ENCODE peak calls at places on chromosomes 12 and 14, in six cellular contexts. X, G, Q, J, W and S are unnamed samples.

GRCh38 chr14:31457665-31458659 is 656 bp upstream of the DTD2 start:
- DNase-seq in X (no peak), G (no peak), Q (no peak), J (no peak), W (no peak), S (no peak)

GRCh38 chr12:124543052-124543590 is 24.3 kb downstream of the NCOR2 start:
- DNase-seq in X (no peak), G (no peak), Q (peak; percentile 34), J (no peak), W (no peak), S (no peak)

GRCh38 chr12:124554429-124555029 is 12.9 kb downstream of the NCOR2 start:
- DNase-seq in X (no peak), G (peak; percentile 73), Q (no peak), J (no peak), W (no peak), S (no peak)

GRCh38 chr12:126667340-126667739 is 1599.6 kb upstream of the TMEM132C start:
- DNase-seq in X (no peak), G (no peak), Q (no peak), J (no peak), W (no peak), S (no peak)

GRCh38 chr14:21526672-21527319 is 650 bp upstream of the SALL2 start:
- DNase-seq in X (no peak), G (no peak), Q (no peak), J (no peak), W (peak; percentile 82), S (no peak)

GRCh38 chr12:89783321-89784060 is 74.9 kb upstream of the ATP2B1 start:
- DNase-seq in X (no peak), G (no peak), Q (no peak), J (no peak), W (no peak), S (no peak)

GRCh38 chr12:76037130-76038105 is 5.8 kb upstream of the PHLDA1 start:
- DNase-seq in X (peak; percentile 48), G (no peak), Q (peak; percentile 48), J (no peak), W (no peak), S (no peak)

GRCh38 chr12:989751-990278 is 1.2 kb upstream of the ERC1 start:
- DNase-seq in X (peak; percentile 10), G (no peak), Q (peak; percentile 19), J (no peak), W (no peak), S (peak; percentile 36)

GRCh38 chr12:117936722-117937484 is 31.9 kb downstream of the KSR2 start:
- DNase-seq in X (no peak), G (no peak), Q (peak; percentile 11), J (no peak), W (no peak), S (no peak)

DNA sequence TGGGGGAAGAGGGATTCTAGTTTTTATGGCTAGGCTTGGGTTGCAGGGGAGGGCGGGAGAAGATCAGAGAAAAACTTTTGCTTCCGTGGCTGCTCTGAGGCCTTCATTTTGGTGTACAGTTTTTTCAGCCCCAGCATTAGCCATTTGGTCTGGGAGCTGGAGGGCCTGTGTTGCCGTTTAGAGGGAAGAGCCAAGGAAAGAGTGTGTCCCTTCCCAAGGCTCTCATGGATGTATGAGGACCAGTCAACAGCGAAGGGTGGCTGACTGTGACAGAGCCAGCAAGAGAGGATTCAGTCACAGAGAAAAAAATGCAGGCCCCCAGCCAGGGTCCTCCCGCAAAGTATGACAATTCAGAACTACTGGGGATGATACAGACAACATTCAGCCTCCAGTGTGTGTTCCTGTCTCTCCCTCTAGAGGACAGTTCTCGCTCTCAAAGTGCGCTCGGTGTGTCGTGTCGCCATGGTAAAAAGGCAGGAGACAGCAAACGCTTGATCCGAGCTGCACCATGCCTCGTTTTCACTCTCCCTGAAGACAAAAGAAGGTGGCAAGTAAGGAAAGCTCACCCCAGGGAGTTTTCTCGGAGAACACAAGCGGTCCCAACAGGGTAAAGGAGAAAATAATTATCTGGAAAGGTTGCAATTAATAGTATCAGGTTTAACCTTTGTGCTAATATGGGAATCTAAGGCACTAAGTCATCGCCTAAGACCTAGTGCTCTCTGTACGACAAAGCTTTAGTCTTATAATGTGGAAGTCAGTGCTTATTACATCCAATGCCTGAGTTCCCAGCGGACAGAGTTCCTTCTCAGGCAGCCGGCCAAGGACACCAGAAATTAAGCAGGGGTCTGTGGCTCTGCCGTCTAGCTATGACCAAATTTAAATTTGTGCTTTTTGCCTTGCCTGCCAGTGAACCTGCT is 157.3 kb upstream of the PLXNC1 start:
- DNase-seq in X (no peak), G (peak; percentile 62), Q (peak; percentile 30), J (no peak), W (peak; percentile 57), S (peak; percentile 68)
- TF ChIP-seq CTCF in X (peak; percentile 25), G (peak; percentile 48), Q (no peak), J (no peak), W (no peak), S (no peak)

GRCh38 chr14:34978444-34978843 is 4.3 kb upstream of the SRP54 start:
- DNase-seq in X (no peak), G (no peak), Q (no peak), J (no peak), W (no peak), S (no peak)

GRCh38 chr14:34980337-34980900 is 2.4 kb upstream of the SRP54 start:
- DNase-seq in X (no peak), G (no peak), Q (no peak), J (no peak), W (no peak), S (no peak)

GRCh38 chr14:34983148-34983760 is 462 bp downstream of the SRP54 start:
- DNase-seq in X (peak; percentile 5), G (no peak), Q (no peak), J (no peak), W (no peak), S (no peak)

GRCh38 chr14:34982421-34983147 is at the start of gene SRP54:
- DNase-seq in X (peak; percentile 95), G (peak; percentile 100), Q (peak; percentile 99), J (peak; percentile 99), W (peak; percentile 100), S (peak; percentile 99)

DNA sequence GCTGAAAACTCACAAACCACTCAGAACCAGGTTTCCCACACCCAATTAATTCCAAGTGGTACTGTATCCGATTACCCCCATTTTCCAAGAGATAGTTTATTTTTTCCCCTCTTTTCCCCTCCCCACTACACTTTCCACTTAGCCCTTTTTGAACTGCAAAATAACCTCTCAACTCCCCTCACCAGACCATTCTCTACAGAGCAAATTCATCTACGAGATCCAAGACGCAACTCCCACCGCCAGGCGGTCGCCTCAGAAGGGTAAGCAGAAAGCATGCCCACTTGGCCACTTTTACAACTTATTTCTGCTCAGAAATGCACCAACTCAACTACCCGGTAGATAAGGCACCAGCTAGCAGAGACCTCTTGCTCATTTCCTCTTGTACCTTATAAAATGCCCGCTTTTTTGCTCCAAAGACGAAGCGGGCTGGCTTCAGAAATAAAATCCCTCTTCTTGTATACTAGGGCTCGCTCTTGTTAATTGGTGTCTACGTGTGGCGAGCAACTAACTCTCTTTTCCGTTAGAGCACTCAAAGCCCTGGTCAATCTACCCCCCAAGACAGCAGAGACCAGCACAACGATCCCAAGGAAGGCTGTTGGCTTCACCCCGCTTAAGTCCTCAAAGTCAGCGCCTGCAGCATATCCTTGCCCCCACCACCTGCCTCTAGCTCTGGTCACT is 910 bp upstream of the SRP54 start:
- DNase-seq in X (peak; percentile 7), G (no peak), Q (peak; percentile 41), J (no peak), W (peak; percentile 21), S (no peak)
- TF ChIP-seq CTCF in X (no peak), G (peak; percentile 15), Q (no peak), J (no peak), W (no peak), S (peak; percentile 14)

GRCh38 chr14:85319998-85320397 is 209.9 kb upstream of the FLRT2 start:
- DNase-seq in X (no peak), G (no peak), Q (no peak), J (no peak), W (no peak), S (no peak)
- TF ChIP-seq CTCF in X (no peak), G (no peak), Q (no peak), J (no peak), W (no peak), S (no peak)

DNA sequence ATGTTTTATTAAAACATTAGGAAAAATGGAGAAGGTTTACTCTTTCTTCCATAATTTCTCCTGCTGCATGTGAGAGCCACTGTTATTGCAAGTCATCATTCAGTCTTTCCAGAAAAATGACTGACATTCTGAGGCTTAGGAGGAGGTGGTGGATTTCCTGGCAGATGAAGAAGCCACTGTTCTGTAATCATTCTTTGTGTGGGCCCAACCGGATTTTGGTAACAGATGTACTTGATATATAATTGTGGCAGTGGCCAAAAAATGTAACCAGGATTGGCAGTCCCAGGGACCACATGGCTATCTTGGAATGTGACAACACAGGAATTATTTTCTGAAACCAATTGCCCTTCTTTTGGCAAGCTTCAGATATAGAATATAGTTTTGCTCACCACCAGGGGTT is 120.2 kb downstream of the DAAM1 start:
- DNase-seq in X (no peak), G (no peak), Q (no peak), J (no peak), W (no peak), S (no peak)
- TF ChIP-seq CTCF in X (no peak), G (no peak), Q (no peak), J (no peak), W (no peak), S (no peak)

DNA sequence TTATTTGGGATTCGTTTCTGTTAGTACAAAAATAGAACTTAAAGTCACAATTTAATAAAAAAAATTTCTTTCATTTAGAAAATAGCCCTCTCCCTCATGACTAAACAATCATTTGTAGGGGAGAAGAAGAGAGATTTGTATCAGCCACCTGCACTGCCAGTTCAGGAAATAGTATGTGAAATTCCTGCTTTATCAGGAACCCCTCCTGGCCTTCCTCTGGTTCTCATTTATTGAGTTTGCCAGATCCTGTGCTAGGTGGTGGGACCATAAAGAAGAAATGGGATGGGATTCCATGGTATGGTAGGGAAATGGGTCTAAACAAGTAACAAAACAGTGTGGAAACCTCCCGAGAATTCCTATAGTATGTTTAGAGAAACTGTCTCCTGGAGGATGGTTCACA is 30.0 kb downstream of the RASSF8 start:
- DNase-seq in X (no peak), G (no peak), Q (no peak), J (no peak), W (no peak), S (no peak)
- TF ChIP-seq CTCF in X (no peak), G (no peak), Q (no peak), J (no peak), W (no peak), S (no peak)

GRCh38 chr14:39419272-39419671 is 13.0 kb downstream of the FBXO33 start:
- DNase-seq in X (no peak), G (no peak), Q (no peak), J (no peak), W (no peak), S (no peak)

GRCh38 chr14:39416072-39416471 is 16.2 kb downstream of the FBXO33 start:
- DNase-seq in X (no peak), G (no peak), Q (no peak), J (no peak), W (no peak), S (no peak)

GRCh38 chr14:39422243-39422642 is 10.0 kb downstream of the FBXO33 start:
- DNase-seq in X (no peak), G (no peak), Q (no peak), J (no peak), W (no peak), S (no peak)

DNA sequence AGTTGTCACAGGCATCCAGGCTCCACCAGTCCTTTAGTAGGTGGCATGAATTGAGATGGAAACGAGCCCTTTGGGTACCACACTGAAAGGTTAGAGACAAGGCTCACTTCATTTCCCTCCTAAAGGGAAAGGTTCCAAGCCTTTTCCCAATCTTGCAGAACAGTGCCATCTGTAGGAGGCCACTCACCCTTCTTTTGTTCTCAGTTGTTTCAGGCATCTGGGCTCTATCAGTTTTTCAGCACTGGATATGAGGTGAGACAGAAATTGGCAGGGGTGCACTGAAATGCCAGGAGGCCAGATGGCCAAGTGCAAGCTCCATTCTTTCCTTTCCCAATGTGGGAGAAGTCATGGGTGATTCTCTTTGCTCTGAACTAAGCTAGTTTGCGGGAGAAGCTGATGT is 15.2 kb downstream of the FBXO33 start:
- DNase-seq in X (no peak), G (no peak), Q (no peak), J (no peak), W (peak; percentile 55), S (no peak)
- TF ChIP-seq CTCF in X (no peak), G (no peak), Q (no peak), J (no peak), W (peak; percentile 34), S (no peak)